ENCODE peak calls at places on chromosomes 7 and 10, in four cellular contexts. M is colonic mucosa, V is neural progenitor cell, N is tibial nerve. R is an unnamed sample.

GRCh38 chr7:80263321-80263720 is 128.7 kb downstream of the GNAI1 start:
- DNase-seq in M (no peak), V (no peak), N (no peak), R (no peak)

GRCh38 chr7:135510603-135511183 is 791 bp upstream of the CNOT4 start:
- DNase-seq in M (peak; percentile 30), V (peak; percentile 3), N (peak; percentile 11), R (peak; percentile 19)

GRCh38 chr7:148543302-148543701 is 47.3 kb upstream of the C7orf33 start:
- DNase-seq in M (no peak), V (no peak), N (no peak), R (no peak)

GRCh38 chr10:45580371-45580770 is 92.2 kb downstream of the ZFAND4 start:
- DNase-seq in M (no peak), V (no peak), N (no peak), R (no peak)

GRCh38 chr7:107810626-107811025 is 7.6 kb upstream of the SLC26A3 start:
- DNase-seq in M (no peak), V (no peak), N (no peak), R (no peak)

GRCh38 chr7:137038706-137039105 is 170.3 kb downstream of the CHRM2 start:
- DNase-seq in M (no peak), V (no peak), N (no peak), R (no peak)

GRCh38 chr10:108204528-108205313 is 1040.2 kb upstream of the SORCS1 start:
- DNase-seq in M (no peak), V (peak; percentile 78), N (no peak), R (peak; percentile 22)

GRCh38 chr7:4797858-4798705 is 22.7 kb downstream of the AP5Z1 start:
- DNase-seq in M (peak; percentile 44), V (peak; percentile 83), N (peak; percentile 36), R (peak; percentile 73)

GRCh38 chr7:75688200-75689136 is 50.3 kb downstream of the HIP1 start:
- DNase-seq in M (no peak), V (no peak), N (no peak), R (no peak)

GRCh38 chr7:41328544-41328943 is 374.3 kb downstream of the INHBA start:
- DNase-seq in M (no peak), V (no peak), N (no peak), R (no peak)

GRCh38 chr10:2925631-2926030 is 141.7 kb upstream of the PFKP start:
- DNase-seq in M (peak; percentile 53), V (no peak), N (peak; percentile 44), R (peak; percentile 49)

GRCh38 chr10:89263531-89263930 is 12.0 kb upstream of the LIPA start:
- DNase-seq in M (no peak), V (no peak), N (no peak), R (no peak)

GRCh38 chr7:46776790-46777189 is 805.1 kb downstream of the TNS3 start:
- DNase-seq in M (no peak), V (no peak), N (no peak), R (no peak)

GRCh38 chr7:117071597-117071996 is 118.3 kb downstream of the ST7 start:
- DNase-seq in M (no peak), V (no peak), N (no peak), R (no peak)

GRCh38 chr7:35255909-35256876 is 2.3 kb upstream of the TBX20 start:
- DNase-seq in M (no peak), V (no peak), N (no peak), R (no peak)

GRCh38 chr7:151091003-151091402 is 4.7 kb downstream of the AGAP3 start:
- DNase-seq in M (no peak), V (no peak), N (no peak), R (peak; percentile 20)

GRCh38 chr7:158535079-158535478 is 52.5 kb downstream of the PTPRN2 start:
- DNase-seq in M (no peak), V (no peak), N (no peak), R (no peak)
- H3K9me3 ChIP-seq in M (no peaks in the 10 kb centered on the region), V (no peaks in the 10 kb centered on the region), N (no peaks in the 10 kb centered on the region), R (no peaks in the 10 kb centered on the region)

GRCh38 chr10:73161079-73161478 is 6.7 kb downstream of the ECD start:
- DNase-seq in M (no peak), V (no peak), N (no peak), R (no peak)
- H3K36me3 ChIP-seq in M (peaks cover 8% of the 10 kb centered on the region), V (peaks cover 4% of the 10 kb centered on the region), N (peaks cover 3% of the 10 kb centered on the region), R (no peaks in the 10 kb centered on the region)

GRCh38 chr7:51160990-51161615 is 155.5 kb downstream of the COBL start:
- DNase-seq in M (peak; percentile 55), V (peak; percentile 85), N (peak; percentile 68), R (peak; percentile 66)
- H3K9me3 ChIP-seq in M (no peaks in the 10 kb centered on the region), V (no peaks in the 10 kb centered on the region), N (no peaks in the 10 kb centered on the region), R (no peaks in the 10 kb centered on the region)

GRCh38 chr10:103620891-103621777 is 127.6 kb downstream of the NEURL1 start:
- DNase-seq in M (no peak), V (no peak), N (no peak), R (no peak)
- H3K36me3 ChIP-seq in M (no peaks in the 10 kb centered on the region), V (no peaks in the 10 kb centered on the region), N (peaks cover 12% of the 10 kb centered on the region), R (no peaks in the 10 kb centered on the region)

GRCh38 chr10:5168897-5169296 is 16.1 kb downstream of the AKR1C8 start:
- DNase-seq in M (no peak), V (no peak), N (no peak), R (no peak)

GRCh38 chr10:5163487-5163886 is 21.5 kb downstream of the AKR1C8 start:
- DNase-seq in M (no peak), V (no peak), N (no peak), R (no peak)

DNA sequence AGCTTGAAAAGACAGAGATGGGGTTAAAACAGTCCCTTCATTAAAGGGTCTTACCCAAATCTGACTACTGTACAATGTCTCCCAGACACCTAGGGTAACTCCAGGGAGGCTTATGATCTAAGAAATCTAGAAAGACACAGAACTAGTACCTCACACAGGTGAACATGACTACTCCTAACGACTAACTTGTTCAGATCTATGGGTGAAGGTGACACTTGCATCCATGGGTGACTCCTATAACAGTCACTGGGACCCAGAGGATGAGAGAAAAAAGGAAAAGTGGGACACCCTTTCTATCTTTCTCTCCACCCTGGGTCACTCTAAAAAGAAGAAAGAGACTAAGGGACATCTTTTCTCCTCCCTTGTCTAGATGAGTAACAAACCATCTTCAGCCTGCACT is 19.2 kb downstream of the AKR1C8 start:
- DNase-seq in M (no peak), V (peak; percentile 6), N (no peak), R (no peak)
- H3K9me3 ChIP-seq in M (no peaks in the 10 kb centered on the region), V (peaks cover 12% of the 10 kb centered on the region), N (peaks cover 9% of the 10 kb centered on the region), R (peaks cover 51% of the 10 kb centered on the region)

GRCh38 chr7:94507962-94508361 is 1.6 kb upstream of the CASD1 start:
- DNase-seq in M (no peak), V (no peak), N (no peak), R (no peak)
- H3K36me3 ChIP-seq in M (no peaks in the 10 kb centered on the region), V (no peaks in the 10 kb centered on the region), N (no peaks in the 10 kb centered on the region), R (no peaks in the 10 kb centered on the region)

GRCh38 chr7:33193308-33193864 is 64.0 kb downstream of the BBS9 start:
- DNase-seq in M (no peak), V (no peak), N (no peak), R (no peak)
- H3K9me3 ChIP-seq in M (no peaks in the 10 kb centered on the region), V (no peaks in the 10 kb centered on the region), N (no peaks in the 10 kb centered on the region), R (no peaks in the 10 kb centered on the region)

GRCh38 chr10:5456563-5456962 is 42.8 kb downstream of the CALML5 start:
- DNase-seq in M (peak; percentile 17), V (no peak), N (no peak), R (no peak)
- H3K36me3 ChIP-seq in M (peaks cover 38% of the 10 kb centered on the region), V (peaks cover 48% of the 10 kb centered on the region), N (no peaks in the 10 kb centered on the region), R (peaks cover 17% of the 10 kb centered on the region)

R was measured in mucosa of descending colon.